ENCODE peak calls at places on chromosomes 6 and 20, in ten cellular contexts. P, G, V, A, R, Y, B, D, W and M are unnamed samples.

GRCh38 chr20:43508604-43509040 is 1.1 kb downstream of the L3MBTL1 start:
- DNase-seq in R (no peak), B (peak; percentile 32), A (no peak), P (no peak), D (peak; percentile 11), W (peak; percentile 18), V (no peak), Y (no peak), G (no peak), M (no peak)

GRCh38 chr20:42986143-42986773 is 203.4 kb downstream of the PTPRT start:
- DNase-seq in B (no peak), Y (no peak), G (no peak), V (no peak), R (no peak), A (no peak), P (no peak), W (no peak), D (no peak), M (no peak)

GRCh38 chr6:12147557-12148316 is 135.6 kb downstream of the HIVEP1 start:
- DNase-seq in V (no peak), B (no peak), Y (no peak), A (no peak), G (no peak), P (no peak), R (no peak), D (peak; percentile 38), W (peak; percentile 36), M (peak; percentile 22)

GRCh38 chr6:25332671-25333071 is 53.5 kb downstream of the CARMIL1 start:
- DNase-seq in G (no peak), V (no peak), P (no peak), Y (no peak), D (no peak), W (no peak), R (no peak), B (peak; percentile 22), A (no peak), M (no peak)

GRCh38 chr6:136016228-136017225 is 165.0 kb downstream of the PDE7B start:
- DNase-seq in V (no peak), A (no peak), R (peak; percentile 22), Y (no peak), W (no peak), G (no peak), D (peak; percentile 48), B (no peak), P (no peak), M (peak; percentile 57)

GRCh38 chr6:906920-907319 is 214.0 kb upstream of the EXOC2 start:
- DNase-seq in P (no peak), B (no peak), V (no peak), G (no peak), R (no peak), D (no peak), W (no peak), Y (no peak), A (no peak), M (no peak)

GRCh38 chr6:33668914-33669313 is 42.6 kb downstream of the UQCC2 start:
- DNase-seq in V (no peak), A (no peak), P (peak; percentile 86), B (no peak), D (no peak), G (no peak), Y (peak; percentile 52), R (peak; percentile 11), W (no peak), M (no peak)

GRCh38 chr20:49631074-49631716 is 63.3 kb upstream of the PTGIS start:
- DNase-seq in D (no peak), W (peak; percentile 54), A (no peak), G (no peak), B (peak; percentile 57), P (no peak), Y (peak; percentile 56), V (no peak), R (peak; percentile 51), M (no peak)

GRCh38 chr6:33692760-33693158 is 18.7 kb downstream of the UQCC2 start:
- DNase-seq in R (no peak), B (peak; percentile 56), D (peak; percentile 79), W (no peak), G (no peak), V (no peak), A (peak; percentile 45), Y (no peak), P (peak; percentile 93), M (peak; percentile 89)

GRCh38 chr6:100176321-100176950 is 182.4 kb upstream of the MCHR2 start:
- DNase-seq in B (no peak), V (no peak), R (peak; percentile 72), P (peak; percentile 83), D (peak; percentile 82), Y (peak; percentile 55), G (no peak), W (peak; percentile 84), A (no peak), M (peak; percentile 81)

GRCh38 chr20:34538671-34539123 is 19.8 kb upstream of the MAP1LC3A start:
- DNase-seq in B (peak; percentile 64), W (peak; percentile 70), D (peak; percentile 84), A (peak; percentile 15), Y (peak; percentile 80), V (no peak), R (peak; percentile 53), P (peak; percentile 40), G (no peak), M (peak; percentile 65)

GRCh38 chr6:109918227-109918626 is 59.9 kb upstream of the GPR6 start:
- DNase-seq in R (no peak), D (no peak), A (no peak), V (no peak), P (no peak), B (no peak), W (no peak), Y (no peak), G (no peak), M (no peak)

GRCh38 chr20:49276895-49277785 is 717 bp downstream of the ZNFX1 start:
- DNase-seq in G (peak; percentile 11), W (no peak), V (no peak), D (peak; percentile 66), Y (peak; percentile 68), P (peak; percentile 63), A (peak; percentile 12), B (peak; percentile 41), R (no peak), M (no peak)

GRCh38 chr6:159790947-159791598 is 806 bp downstream of the MRPL18 start:
- DNase-seq in W (peak; percentile 3), P (no peak), Y (peak; percentile 58), D (peak; percentile 20), R (no peak), A (no peak), B (peak; percentile 17), V (no peak), G (no peak), M (no peak)